ENCODE peak calls at places on chromosomes 16 and 17, in eight cellular contexts. G is psoas muscle; F is BE2C; X is CD8-positive, alpha-beta memory T cell; P is naive thymus-derived CD4-positive, alpha-beta T cell; J is transverse colon; Y is SJSA1; D is stomach. V is an unnamed sample. For H3K4me1, the result is how much of the 10 kb centered on the place peaks cover.

GRCh38 chr17:42920922-42921321 is 20.3 kb downstream of the G6PC1 start:
- DNase-seq in Y (peak), G (no peak), D (peak), P (no peak), J (no peak), X (no peak), F (no peak), V (no peak)

GRCh38 chr17:82020874-82021727 is 1.6 kb downstream of the CENPX start:
- DNase-seq in F (peak), G (peak), D (peak), Y (peak), P (no peak), J (peak), X (peak), V (peak)

GRCh38 chr17:69672924-69673323 is 258.4 kb downstream of the MAP2K6 start:
- DNase-seq in G (no peak), F (no peak), P (no peak), D (no peak), X (no peak), J (no peak), Y (peak), V (no peak)

GRCh38 chr16:50671644-50672260 is 9.4 kb downstream of the SNX20 start:
- DNase-seq in F (peak), Y (no peak), J (no peak), G (no peak), D (no peak), X (peak), P (no peak), V (peak)

GRCh38 chr16:2009791-2010510 is at the start of gene ZNF598:
- DNase-seq in F (peak), P (peak), X (peak), D (peak), G (peak), J (peak), Y (peak), V (peak)

GRCh38 chr17:18850679-18851078 is 7.3 kb upstream of the PRPSAP2 start:
- DNase-seq in F (no peak), X (no peak), Y (no peak), D (no peak), P (no peak), J (no peak), G (no peak), V (no peak)

GRCh38 chr17:26818736-26819135 is 475.2 kb upstream of the WSB1 start:
- DNase-seq in J (no peak), D (no peak), X (no peak), G (no peak), F (no peak), P (no peak), Y (peak), V (peak)

GRCh38 chr16:64317601-64318000 is 804.3 kb downstream of the CDH11 start:
- DNase-seq in Y (no peak), J (no peak), F (no peak), G (no peak), D (no peak), X (no peak), P (no peak), V (no peak)

GRCh38 chr17:62995377-62995885 is 29.4 kb downstream of the TANC2 start:
- DNase-seq in D (peak), P (no peak), Y (peak), J (peak), G (no peak), X (no peak), F (peak), V (peak)

GRCh38 chr17:22102177-22102576 is 409.9 kb downstream of the KCNJ18 start:
- DNase-seq in J (no peak), F (no peak), D (no peak), Y (no peak), X (no peak), P (no peak), G (no peak), V (no peak)

GRCh38 chr16:86748643-86749042 is 170.3 kb downstream of the FOXL1 start:
- DNase-seq in Y (no peak), G (no peak), X (no peak), P (no peak), F (no peak), D (no peak), J (no peak), V (peak)

GRCh38 chr16:20726661-20727060 is 15.0 kb downstream of the THUMPD1 start:
- DNase-seq in X (no peak), D (no peak), Y (no peak), F (no peak), P (no peak), J (no peak), G (no peak), V (no peak)

DNA sequence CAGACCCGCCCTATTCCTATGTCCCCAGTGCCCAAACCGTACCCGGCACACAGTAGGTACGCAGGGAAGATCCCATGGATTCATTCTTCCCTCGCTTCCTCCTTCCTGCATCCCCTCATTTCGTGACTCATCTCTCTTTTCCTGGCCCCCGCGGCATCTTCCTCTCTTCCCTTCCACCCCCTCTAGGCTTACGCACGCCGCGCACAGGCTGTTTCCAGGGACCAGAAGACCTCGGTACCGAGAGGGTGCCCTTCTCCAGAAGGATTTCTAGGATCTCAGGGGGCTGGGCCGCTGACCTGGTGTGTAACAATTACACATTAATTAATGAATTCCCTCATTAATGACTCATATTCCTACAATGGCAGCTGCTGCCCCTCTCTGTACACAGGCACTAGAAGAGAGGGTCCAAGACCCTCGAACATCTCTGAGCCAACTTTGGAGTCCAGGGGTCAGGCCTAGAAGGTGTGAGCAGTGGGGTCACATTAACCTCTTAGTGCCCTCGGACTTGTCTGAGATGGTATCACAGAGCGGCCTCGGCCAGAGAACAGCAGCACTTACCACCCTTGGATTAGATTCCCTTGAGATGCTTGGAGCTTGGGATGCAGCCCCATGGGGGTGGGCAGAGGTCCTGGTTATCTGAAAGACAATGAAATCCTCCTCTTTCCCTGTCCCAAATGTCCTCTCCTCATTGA is 16.8 kb upstream of the PLLP start:
- DNase-seq in Y (no peak), G (peak), P (no peak), X (no peak), J (no peak), D (no peak), F (no peak), V (no peak)
- H3K4me3 ChIP-seq in Y (no peak), G (peak), P (peak), X (peak), J (no peak), D (peak), F (no peak), V (no peak)

DNA sequence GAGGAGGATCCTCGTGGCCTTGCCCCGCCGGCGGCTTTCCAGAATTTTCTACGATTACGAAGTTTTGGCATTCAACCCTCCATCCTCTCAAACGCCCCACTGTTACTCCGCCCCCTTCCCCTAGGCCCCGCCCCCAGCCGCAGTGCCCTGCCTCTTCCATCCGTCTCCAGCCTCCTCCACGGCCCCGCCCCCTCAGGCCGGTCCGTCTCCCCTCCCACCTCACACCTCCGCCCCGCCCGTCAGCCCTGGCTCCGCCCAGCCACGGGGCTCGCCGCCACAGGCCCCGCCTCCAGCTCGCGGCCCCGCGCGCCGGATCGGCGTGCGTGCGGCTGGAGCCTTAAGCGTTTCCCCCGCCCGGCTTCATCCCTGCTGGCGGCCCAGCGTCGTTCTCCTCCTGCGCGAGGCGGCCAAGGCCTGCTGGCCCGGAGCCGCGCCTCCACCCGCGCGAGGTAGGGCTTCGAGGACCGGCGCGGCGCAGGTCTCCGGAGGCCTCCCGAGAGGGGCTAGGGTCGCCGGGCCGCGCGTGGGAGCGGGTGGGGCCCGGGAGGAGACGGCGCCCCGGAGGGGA is at the start of the genes C17orf67 and DGKE:
- DNase-seq in Y (peak), D (peak), F (peak), G (peak), P (peak), X (peak), J (peak), V (peak)
- H3K4me1 ChIP-seq in Y (under half), D (under half), F (under half), G (under half), P (under half), X (half or more), J (under half), V (under half)

GRCh38 chr17:11952610-11953009 is 44.7 kb downstream of the ZNF18 start:
- DNase-seq in F (no peak), D (no peak), P (no peak), J (no peak), Y (no peak), G (no peak), X (no peak), V (no peak)

GRCh38 chr17:11943759-11944347 is 53.4 kb downstream of the ZNF18 start:
- DNase-seq in P (no peak), G (no peak), F (no peak), J (no peak), Y (no peak), D (no peak), X (no peak), V (no peak)

GRCh38 chr17:11950771-11951519 is 46.3 kb downstream of the ZNF18 start:
- DNase-seq in F (no peak), D (no peak), J (no peak), P (no peak), G (no peak), X (no peak), Y (no peak), V (no peak)

GRCh38 chr17:11944587-11944986 is 52.7 kb downstream of the ZNF18 start:
- DNase-seq in P (no peak), J (no peak), G (no peak), D (no peak), Y (no peak), F (no peak), X (no peak), V (no peak)

GRCh38 chr17:11948791-11949190 is 48.5 kb downstream of the ZNF18 start:
- DNase-seq in D (no peak), J (no peak), P (no peak), F (no peak), G (no peak), Y (no peak), X (no peak), V (peak)
- H3K4me3 ChIP-seq in D (no peak), J (no peak), P (no peak), F (no peak), G (no peak), Y (no peak), X (no peak), V (no peak)

GRCh38 chr17:8122391-8122922 is 1.4 kb downstream of the HES7 start:
- DNase-seq in Y (no peak), X (no peak), F (no peak), D (no peak), G (no peak), J (no peak), P (no peak), V (peak)

GRCh38 chr17:8123695-8124349 is at the start of gene HES7:
- DNase-seq in G (peak), D (no peak), F (peak), X (no peak), P (no peak), J (no peak), Y (peak), V (peak)

GRCh38 chr17:8121531-8122390 is 2.1 kb downstream of the HES7 start:
- DNase-seq in X (no peak), F (peak), J (peak), G (peak), P (no peak), D (no peak), Y (peak), V (peak)

GRCh38 chr17:8124350-8125195 is 667 bp upstream of the HES7 start:
- DNase-seq in P (no peak), Y (peak), J (no peak), F (no peak), G (peak), D (no peak), X (no peak), V (peak)

GRCh38 chr17:8122923-8123694 is 797 bp downstream of the HES7 start:
- DNase-seq in Y (peak), J (no peak), P (no peak), D (no peak), F (no peak), X (no peak), G (peak), V (peak)
- H3K4me1 ChIP-seq in Y (half or more), J (half or more), P (half or more), D (half or more), F (under half), X (half or more), G (under half), V (under half)

GRCh38 chr17:1643999-1644492 is 1.5 kb downstream of the SCARF1 start:
- DNase-seq in G (no peak), P (no peak), D (no peak), Y (peak), J (no peak), X (no peak), F (no peak), V (no peak)

GRCh38 chr17:1645207-1646171 is at the start of gene SCARF1:
- DNase-seq in X (no peak), J (no peak), P (no peak), F (no peak), G (peak), Y (no peak), D (no peak), V (no peak)

GRCh38 chr17:1643293-1643998 is 2.1 kb downstream of the SCARF1 start:
- DNase-seq in D (peak), G (peak), Y (no peak), J (peak), F (peak), P (peak), X (peak), V (no peak)

GRCh38 chr17:1646199-1646875 is 805 bp upstream of the SCARF1 start:
- DNase-seq in G (no peak), Y (no peak), F (no peak), X (no peak), D (no peak), P (no peak), J (no peak), V (no peak)

GRCh38 chr17:1644493-1645206 is 882 bp downstream of the SCARF1 start:
- DNase-seq in J (no peak), X (no peak), D (no peak), Y (peak), P (no peak), F (no peak), G (no peak), V (no peak)
- H3K4me3 ChIP-seq in J (peak), X (peak), D (peak), Y (no peak), P (no peak), F (no peak), G (peak), V (no peak)

GRCh38 chr17:64499805-64500486 is 3.1 kb upstream of the POLG2 start:
- DNase-seq in Y (no peak), P (no peak), F (no peak), J (no peak), G (no peak), D (no peak), X (no peak), V (no peak)
- H3K4me1 ChIP-seq in Y (under half), P (half or more), F (under half), J (half or more), G (half or more), D (half or more), X (half or more), V (under half)

GRCh38 chr17:10196384-10196783 is 2.0 kb downstream of the GAS7 start:
- DNase-seq in F (no peak), J (no peak), Y (no peak), X (no peak), D (no peak), P (no peak), G (no peak), V (no peak)

GRCh38 chr17:10198509-10199249 is at the start of gene GAS7:
- DNase-seq in Y (peak), P (peak), F (no peak), X (peak), J (peak), G (peak), D (peak), V (no peak)

GRCh38 chr17:10197721-10198508 is 491 bp downstream of the GAS7 start:
- DNase-seq in X (no peak), J (no peak), F (no peak), D (no peak), Y (peak), P (peak), G (no peak), V (no peak)

GRCh38 chr17:10197362-10197720 is 1.1 kb downstream of the GAS7 start:
- DNase-seq in F (no peak), J (no peak), D (no peak), X (no peak), P (no peak), Y (no peak), G (no peak), V (no peak)

DNA sequence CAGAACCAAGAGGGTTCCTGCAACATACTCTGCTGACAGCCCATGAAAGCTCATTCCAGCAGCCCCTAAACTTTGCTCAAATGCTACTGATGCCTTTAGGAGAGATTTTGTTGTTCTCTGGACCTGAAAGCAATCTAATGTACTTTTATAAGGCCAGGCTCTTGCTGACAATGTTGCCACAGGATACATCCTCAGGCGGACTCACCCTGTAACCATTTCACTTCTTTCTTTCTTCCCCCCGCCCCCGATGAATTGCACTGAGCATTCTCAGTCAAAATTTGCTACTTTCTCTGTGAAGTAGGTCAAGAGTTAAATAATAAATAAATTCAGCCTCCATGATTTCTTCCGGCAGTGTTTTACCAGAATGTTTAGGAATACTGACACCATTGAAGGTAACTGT is 1.5 kb downstream of the GAS7 start:
- DNase-seq in G (no peak), F (no peak), Y (no peak), X (no peak), P (no peak), D (no peak), J (no peak), V (no peak)
- H3K4me3 ChIP-seq in G (peak), F (no peak), Y (no peak), X (no peak), P (no peak), D (peak), J (peak), V (no peak)

V was measured in SJCRH30.